ENCODE peak calls at places on chromosomes 6 and 20, in four cellular contexts. One of them, this sample, is unnamed.
A peak's percentile ranks its signal among the peaks of the same experiment; 100 is the strongest.

GRCh38 chr20:3237958-3238615 is 903 bp downstream of the SLC4A11 start:
- DNase-seq in NCI-H446 treated with DMSO at 0.1 percent for 48 hours: no peak
- DNase-seq in Calu3: no peak
- DNase-seq in NCI-H1694 treated with DMSO at 0.1 percent for 48 hours: no peak
- DNase-seq in this sample: no peak

GRCh38 chr6:99960027-99960426 is 34.0 kb downstream of the MCHR2 start:
- DNase-seq in NCI-H1694 treated with DMSO at 0.1 percent for 48 hours: no peak
- DNase-seq in Calu3: no peak
- DNase-seq in NCI-H446 treated with DMSO at 0.1 percent for 48 hours: no peak
- DNase-seq in this sample: no peak

GRCh38 chr6:73724389-73724788 is 28.4 kb downstream of the CD109 start:
- DNase-seq in NCI-H446 treated with DMSO at 0.1 percent for 48 hours: no peak
- DNase-seq in NCI-H1694 treated with DMSO at 0.1 percent for 48 hours: no peak
- DNase-seq in Calu3: no peak
- DNase-seq in this sample: no peak

GRCh38 chr20:57128051-57128757 is 138.2 kb downstream of the BMP7 start:
- DNase-seq in Calu3: no peak
- DNase-seq in NCI-H446 treated with DMSO at 0.1 percent for 48 hours: no peak
- DNase-seq in NCI-H1694 treated with DMSO at 0.1 percent for 48 hours: no peak
- DNase-seq in this sample: no peak

GRCh38 chr6:4780360-4780812 is 4.2 kb downstream of the CDYL start:
- DNase-seq in NCI-H1694 treated with DMSO at 0.1 percent for 48 hours: no peak
- DNase-seq in Calu3: peak; percentile 5
- DNase-seq in NCI-H446 treated with DMSO at 0.1 percent for 48 hours: no peak
- DNase-seq in this sample: no peak

GRCh38 chr6:34615574-34616229 is 59.6 kb upstream of the SPDEF start:
- DNase-seq in NCI-H446 treated with DMSO at 0.1 percent for 48 hours: no peak
- DNase-seq in Calu3: no peak
- DNase-seq in NCI-H1694 treated with DMSO at 0.1 percent for 48 hours: no peak
- DNase-seq in this sample: no peak

GRCh38 chr20:34143951-34144350 is 31.9 kb upstream of the EIF2S2 start:
- DNase-seq in NCI-H1694 treated with DMSO at 0.1 percent for 48 hours: no peak
- DNase-seq in Calu3: no peak
- DNase-seq in NCI-H446 treated with DMSO at 0.1 percent for 48 hours: no peak
- DNase-seq in this sample: no peak

GRCh38 chr6:169292340-169293124 is 38.9 kb upstream of the THBS2 start:
- DNase-seq in NCI-H1694 treated with DMSO at 0.1 percent for 48 hours: no peak
- DNase-seq in NCI-H446 treated with DMSO at 0.1 percent for 48 hours: no peak
- DNase-seq in Calu3: peak; percentile 63
- DNase-seq in this sample: peak; percentile 88

GRCh38 chr6:146913842-146914562 is 290.2 kb upstream of the STXBP5 start:
- DNase-seq in NCI-H446 treated with DMSO at 0.1 percent for 48 hours: peak; percentile 69
- DNase-seq in NCI-H1694 treated with DMSO at 0.1 percent for 48 hours: no peak
- DNase-seq in Calu3: peak; percentile 63
- DNase-seq in this sample: peak; percentile 90

GRCh38 chr6:21529431-21529830 is 64.1 kb upstream of the SOX4 start:
- DNase-seq in Calu3: no peak
- DNase-seq in NCI-H1694 treated with DMSO at 0.1 percent for 48 hours: no peak
- DNase-seq in NCI-H446 treated with DMSO at 0.1 percent for 48 hours: no peak
- DNase-seq in this sample: no peak

GRCh38 chr6:2434116-2434515 is 188.7 kb upstream of the GMDS start:
- DNase-seq in NCI-H446 treated with DMSO at 0.1 percent for 48 hours: no peak
- DNase-seq in NCI-H1694 treated with DMSO at 0.1 percent for 48 hours: no peak
- DNase-seq in Calu3: peak; percentile 78
- DNase-seq in this sample: no peak

GRCh38 chr20:20594171-20594530 is 118.3 kb downstream of the RALGAPA2 start:
- DNase-seq in Calu3: no peak
- DNase-seq in NCI-H446 treated with DMSO at 0.1 percent for 48 hours: peak; percentile 74
- DNase-seq in NCI-H1694 treated with DMSO at 0.1 percent for 48 hours: peak; percentile 86
- DNase-seq in this sample: peak; percentile 35

GRCh38 chr6:2857580-2858337 is 16.1 kb upstream of the SERPINB1 start:
- DNase-seq in NCI-H446 treated with DMSO at 0.1 percent for 48 hours: no peak
- DNase-seq in NCI-H1694 treated with DMSO at 0.1 percent for 48 hours: no peak
- DNase-seq in Calu3: peak; percentile 82
- DNase-seq in this sample: no peak

GRCh38 chr6:52065621-52066020 is 21.8 kb downstream of the PKHD1 start:
- DNase-seq in NCI-H1694 treated with DMSO at 0.1 percent for 48 hours: no peak
- DNase-seq in NCI-H446 treated with DMSO at 0.1 percent for 48 hours: no peak
- DNase-seq in Calu3: peak; percentile 52
- DNase-seq in this sample: no peak

GRCh38 chr20:17912916-17913315 is 55.7 kb downstream of the SNX5 start:
- DNase-seq in NCI-H1694 treated with DMSO at 0.1 percent for 48 hours: no peak
- DNase-seq in Calu3: no peak
- DNase-seq in NCI-H446 treated with DMSO at 0.1 percent for 48 hours: no peak
- DNase-seq in this sample: peak; percentile 80

GRCh38 chr20:50041238-50041915 is 58.6 kb downstream of the SNAI1 start:
- DNase-seq in Calu3: no peak
- DNase-seq in NCI-H1694 treated with DMSO at 0.1 percent for 48 hours: no peak
- DNase-seq in NCI-H446 treated with DMSO at 0.1 percent for 48 hours: no peak
- DNase-seq in this sample: no peak

GRCh38 chr6:143198312-143198711 is 137.6 kb downstream of the AIG1 start:
- DNase-seq in NCI-H446 treated with DMSO at 0.1 percent for 48 hours: no peak
- DNase-seq in Calu3: no peak
- DNase-seq in NCI-H1694 treated with DMSO at 0.1 percent for 48 hours: no peak
- DNase-seq in this sample: no peak

GRCh38 chr6:100134703-100135102 is 140.7 kb upstream of the MCHR2 start:
- DNase-seq in NCI-H446 treated with DMSO at 0.1 percent for 48 hours: no peak
- DNase-seq in Calu3: no peak
- DNase-seq in NCI-H1694 treated with DMSO at 0.1 percent for 48 hours: no peak
- DNase-seq in this sample: peak; percentile 21

GRCh38 chr20:39462436-39462835 is 500.3 kb downstream of the DHX35 start:
- DNase-seq in Calu3: no peak
- DNase-seq in NCI-H446 treated with DMSO at 0.1 percent for 48 hours: no peak
- DNase-seq in NCI-H1694 treated with DMSO at 0.1 percent for 48 hours: no peak
- DNase-seq in this sample: no peak

GRCh38 chr6:35026434-35027222 is 114.5 kb downstream of the TCP11 start:
- DNase-seq in NCI-H1694 treated with DMSO at 0.1 percent for 48 hours: no peak
- DNase-seq in Calu3: peak; percentile 34
- DNase-seq in NCI-H446 treated with DMSO at 0.1 percent for 48 hours: no peak
- DNase-seq in this sample: no peak

GRCh38 chr6:113995632-113996031 is 24.7 kb upstream of the HDAC2 start:
- DNase-seq in Calu3: no peak
- DNase-seq in NCI-H446 treated with DMSO at 0.1 percent for 48 hours: peak; percentile 84
- DNase-seq in NCI-H1694 treated with DMSO at 0.1 percent for 48 hours: peak; percentile 88
- DNase-seq in this sample: peak; percentile 92

GRCh38 chr6:111850288-111850937 is 22.8 kb downstream of the FYN start:
- DNase-seq in NCI-H1694 treated with DMSO at 0.1 percent for 48 hours: no peak
- DNase-seq in NCI-H446 treated with DMSO at 0.1 percent for 48 hours: no peak
- DNase-seq in Calu3: no peak
- DNase-seq in this sample: no peak

GRCh38 chr6:154266560-154267134 is 90.0 kb downstream of the IPCEF1 start:
- DNase-seq in NCI-H446 treated with DMSO at 0.1 percent for 48 hours: no peak
- DNase-seq in Calu3: no peak
- DNase-seq in NCI-H1694 treated with DMSO at 0.1 percent for 48 hours: no peak
- DNase-seq in this sample: no peak

GRCh38 chr20:2507875-2508630 is 662 bp downstream of the ZNF343 start:
- DNase-seq in Calu3: no peak
- DNase-seq in NCI-H1694 treated with DMSO at 0.1 percent for 48 hours: no peak
- DNase-seq in NCI-H446 treated with DMSO at 0.1 percent for 48 hours: no peak
- DNase-seq in this sample: peak; percentile 59

GRCh38 chr20:37522258-37523011 is 1.4 kb downstream of the NNAT start:
- DNase-seq in NCI-H1694 treated with DMSO at 0.1 percent for 48 hours: no peak
- DNase-seq in Calu3: no peak
- DNase-seq in NCI-H446 treated with DMSO at 0.1 percent for 48 hours: no peak
- DNase-seq in this sample: no peak

GRCh38 chr6:70375166-70375565 is 38.1 kb upstream of the FAM135A start:
- DNase-seq in NCI-H446 treated with DMSO at 0.1 percent for 48 hours: no peak
- DNase-seq in Calu3: no peak
- DNase-seq in NCI-H1694 treated with DMSO at 0.1 percent for 48 hours: no peak
- DNase-seq in this sample: peak; percentile 32

GRCh38 chr20:37344506-37345338 is 1.2 kb upstream of the SRC start:
- DNase-seq in NCI-H1694 treated with DMSO at 0.1 percent for 48 hours: no peak
- DNase-seq in NCI-H446 treated with DMSO at 0.1 percent for 48 hours: no peak
- DNase-seq in Calu3: peak; percentile 97
- DNase-seq in this sample: no peak

GRCh38 chr6:130494745-130495144 is 128.9 kb downstream of the TMEM200A start:
- DNase-seq in NCI-H446 treated with DMSO at 0.1 percent for 48 hours: no peak
- DNase-seq in NCI-H1694 treated with DMSO at 0.1 percent for 48 hours: no peak
- DNase-seq in Calu3: no peak
- DNase-seq in this sample: no peak

GRCh38 chr6:25150031-25150430 is 129.1 kb upstream of the CARMIL1 start:
- DNase-seq in NCI-H446 treated with DMSO at 0.1 percent for 48 hours: no peak
- DNase-seq in NCI-H1694 treated with DMSO at 0.1 percent for 48 hours: no peak
- DNase-seq in Calu3: no peak
- DNase-seq in this sample: no peak

GRCh38 chr20:47456952-47457724 is 44.5 kb upstream of the NCOA3 start:
- DNase-seq in Calu3: peak; percentile 31
- DNase-seq in NCI-H1694 treated with DMSO at 0.1 percent for 48 hours: no peak
- DNase-seq in NCI-H446 treated with DMSO at 0.1 percent for 48 hours: no peak
- DNase-seq in this sample: peak; percentile 79

GRCh38 chr6:31114970-31115849 is 610 bp downstream of the PSORS1C1 start:
- DNase-seq in NCI-H1694 treated with DMSO at 0.1 percent for 48 hours: no peak
- DNase-seq in NCI-H446 treated with DMSO at 0.1 percent for 48 hours: no peak
- DNase-seq in Calu3: peak; percentile 73
- DNase-seq in this sample: peak; percentile 55

This sample was measured in AG08395.